ENCODE peak calls at places on chromosomes 16 and 17, in six cellular contexts. A is GM12865, F is AG04450, J is GM13977, D is heart left ventricle, G is neural progenitor cell. Q is an unnamed sample.

GRCh38 chr16:52574105-52574437 is 27.1 kb upstream of the TOX3 start:
- DNase-seq in D (no peak), J (no peak), F (no peak), G (no peak), A (no peak), Q (no peak)

GRCh38 chr16:2429771-2430663 is 770 bp downstream of the CCNF start:
- DNase-seq in J (peak), D (no peak), A (peak), F (no peak), G (peak), Q (no peak)

GRCh38 chr17:49715717-49716279 is 8.0 kb upstream of the SLC35B1 start:
- DNase-seq in G (no peak), D (no peak), F (no peak), A (no peak), J (no peak), Q (no peak)

GRCh38 chr16:89319883-89320716 is 102.6 kb downstream of the ZNF778 start:
- DNase-seq in J (peak), F (no peak), G (no peak), A (peak), D (peak), Q (no peak)

GRCh38 chr17:58947411-58948208 is 159.1 kb downstream of the TRIM37 start:
- DNase-seq in G (no peak), A (no peak), J (no peak), F (no peak), D (no peak), Q (no peak)

GRCh38 chr17:75909812-75910274 is 5.2 kb upstream of the MRPL38 start:
- DNase-seq in A (no peak), J (no peak), G (no peak), F (no peak), D (no peak), Q (no peak)

GRCh38 chr16:4115209-4115940 is 867 bp downstream of the ADCY9 start:
- DNase-seq in G (peak), J (peak), A (peak), F (peak), D (peak), Q (no peak)

GRCh38 chr17:45942284-45942683 is 47.9 kb downstream of the MAPT start:
- DNase-seq in F (no peak), G (peak), A (no peak), D (peak), J (no peak), Q (no peak)

GRCh38 chr16:84689126-84689525 is 10.7 kb upstream of the USP10 start:
- DNase-seq in A (no peak), D (no peak), J (no peak), F (peak), G (no peak), Q (peak)

GRCh38 chr16:85360323-85361277 is 248.3 kb upstream of the CIBAR2 start:
- DNase-seq in J (no peak), D (no peak), F (no peak), A (no peak), G (no peak), Q (no peak)

GRCh38 chr16:4336701-4337539 is 14.2 kb downstream of the PAM16 start:
- DNase-seq in G (no peak), J (no peak), D (no peak), A (no peak), F (no peak), Q (no peak)

GRCh38 chr16:1300664-1301476 is 8.6 kb upstream of the UBE2I start:
- DNase-seq in F (no peak), G (peak), A (peak), J (peak), D (peak), Q (no peak)

GRCh38 chr16:85798283-85798776 is 1.0 kb downstream of the EMC8 start:
- DNase-seq in G (peak), F (no peak), D (no peak), J (no peak), A (no peak), Q (no peak)

GRCh38 chr17:72117748-72118587 is 2.9 kb upstream of the SOX9 start:
- DNase-seq in A (no peak), D (peak), G (peak), F (no peak), J (no peak), Q (no peak)

GRCh38 chr17:34582185-34582900 is 3.0 kb downstream of the TMEM132E start:
- DNase-seq in G (peak), D (no peak), J (no peak), F (no peak), A (no peak), Q (no peak)

GRCh38 chr16:15457390-15457789 is 23.0 kb downstream of the BMERB1 start:
- DNase-seq in F (no peak), G (no peak), J (no peak), D (no peak), A (no peak), Q (no peak)

GRCh38 chr16:31455601-31456314 is 3.5 kb upstream of the ARMC5 start:
- DNase-seq in A (no peak), F (no peak), J (no peak), G (peak), D (no peak), Q (no peak)

GRCh38 chr16:19210175-19210924 is 42.3 kb downstream of the SYT17 start:
- DNase-seq in F (peak), A (peak), J (peak), G (no peak), D (no peak), Q (no peak)

GRCh38 chr17:83057397-83057761 is 22.0 kb upstream of the METRNL start:
- DNase-seq in F (no peak), J (no peak), G (peak), A (no peak), D (no peak), Q (no peak)

GRCh38 chr17:48907713-48908046 is 527 bp upstream of the UBE2Z start:
- DNase-seq in A (no peak), G (no peak), D (no peak), J (no peak), F (no peak), Q (peak)

GRCh38 chr16:57042157-57043111 is 49.9 kb upstream of the CPNE2 start:
- DNase-seq in D (no peak), J (peak), A (peak), G (no peak), F (no peak), Q (no peak)

GRCh38 chr16:71287903-71288302 is 1.3 kb downstream of the CMTR2 start:
- DNase-seq in D (no peak), A (no peak), G (peak), J (no peak), F (no peak), Q (no peak)

GRCh38 chr17:67376892-67377726 is at the start of gene PITPNC1:
- DNase-seq in F (peak), D (peak), J (peak), A (peak), G (peak), Q (peak)

GRCh38 chr17:38444151-38444550 is 15.9 kb downstream of the ARHGAP23 start:
- DNase-seq in D (peak), J (peak), F (no peak), G (peak), A (peak), Q (no peak)

GRCh38 chr17:79986441-79987186 is 49.1 kb downstream of the TBC1D16 start:
- DNase-seq in A (no peak), J (no peak), G (no peak), D (peak), F (no peak), Q (peak)

GRCh38 chr16:13915033-13915635 is 4.8 kb upstream of the ERCC4 start:
- DNase-seq in F (no peak), A (no peak), J (no peak), G (no peak), D (no peak), Q (no peak)

GRCh38 chr16:7509919-7510705 is 177.5 kb downstream of the RBFOX1 start:
- DNase-seq in G (no peak), F (no peak), J (no peak), A (no peak), D (no peak), Q (no peak)

GRCh38 chr16:67151431-67152097 is 766 bp upstream of the B3GNT9 start:
- DNase-seq in G (peak), A (no peak), D (no peak), F (no peak), J (peak), Q (no peak)
- TF ChIP-seq CTCF in G (no peak), A (no peak), D (no peak), F (no peak), J (no peak), Q (no peak)

DNA sequence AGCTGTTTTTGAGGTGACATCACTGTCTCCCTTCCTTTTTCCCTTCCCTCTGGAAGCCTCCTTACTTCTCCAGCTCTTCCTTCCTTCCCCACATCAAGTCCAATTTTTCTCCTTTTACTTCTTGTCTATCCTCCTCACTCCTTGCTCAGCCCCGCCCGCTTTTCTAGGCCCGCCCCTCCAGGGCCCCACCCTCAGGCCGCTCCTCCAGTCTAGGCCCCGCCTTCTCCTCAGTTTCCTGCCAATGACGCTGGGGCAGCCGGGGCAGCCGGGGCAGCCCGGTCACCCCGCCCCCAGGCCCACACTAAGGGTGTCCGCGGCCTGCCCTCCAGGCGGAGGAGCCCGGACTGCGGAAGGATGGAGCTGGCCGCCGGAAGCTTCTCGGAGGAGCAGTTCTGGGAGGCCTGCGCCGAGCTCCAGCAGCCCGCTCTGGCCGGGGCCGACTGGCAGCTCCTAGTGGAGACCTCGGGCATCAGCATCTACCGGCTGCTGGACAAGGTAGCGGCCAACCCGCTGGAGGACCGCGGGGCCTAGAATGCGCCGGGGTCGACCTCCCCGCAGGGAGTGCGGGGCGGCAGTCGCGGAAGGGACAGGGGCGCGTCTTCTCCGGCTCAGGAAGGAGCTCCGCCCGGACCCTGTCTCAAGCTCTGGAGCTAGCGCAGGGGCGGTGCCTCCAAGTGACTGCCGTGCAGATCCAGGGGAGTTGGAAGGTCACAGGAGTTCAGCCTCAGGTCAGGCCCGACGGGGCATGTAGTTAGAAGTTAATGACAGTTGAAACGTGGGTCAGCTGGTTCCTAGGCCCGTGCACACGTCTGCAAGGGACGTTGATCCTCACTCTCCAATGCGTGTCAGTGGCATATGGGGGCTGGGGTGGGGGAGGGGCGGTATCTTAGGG is at the start of gene PCTP:
- DNase-seq in G (peak), J (peak), F (peak), A (peak), D (peak), Q (peak)
- TF ChIP-seq CTCF in G (peak), J (peak), F (peak), A (peak), D (peak), Q (peak)

GRCh38 chr17:43388198-43389021 is 10.4 kb upstream of the ARL4D start:
- DNase-seq in G (peak), J (peak), D (peak), F (peak), A (peak), Q (peak)
- TF ChIP-seq CTCF in G (no peak), J (no peak), D (no peak), F (no peak), A (no peak), Q (no peak)

GRCh38 chr16:81142864-81143263 is 46.7 kb upstream of the GCSH start:
- DNase-seq in D (no peak), A (no peak), G (no peak), F (no peak), J (no peak), Q (no peak)

GRCh38 chr16:81143921-81144471 is 47.8 kb upstream of the GCSH start:
- DNase-seq in A (no peak), J (no peak), G (no peak), F (no peak), D (no peak), Q (no peak)

GRCh38 chr16:81137754-81138153 is 41.6 kb upstream of the GCSH start:
- DNase-seq in A (no peak), G (no peak), D (no peak), J (no peak), F (no peak), Q (no peak)

GRCh38 chr16:81137012-81137335 is 40.8 kb upstream of the GCSH start:
- DNase-seq in F (no peak), D (no peak), G (peak), A (no peak), J (no peak), Q (no peak)

DNA sequence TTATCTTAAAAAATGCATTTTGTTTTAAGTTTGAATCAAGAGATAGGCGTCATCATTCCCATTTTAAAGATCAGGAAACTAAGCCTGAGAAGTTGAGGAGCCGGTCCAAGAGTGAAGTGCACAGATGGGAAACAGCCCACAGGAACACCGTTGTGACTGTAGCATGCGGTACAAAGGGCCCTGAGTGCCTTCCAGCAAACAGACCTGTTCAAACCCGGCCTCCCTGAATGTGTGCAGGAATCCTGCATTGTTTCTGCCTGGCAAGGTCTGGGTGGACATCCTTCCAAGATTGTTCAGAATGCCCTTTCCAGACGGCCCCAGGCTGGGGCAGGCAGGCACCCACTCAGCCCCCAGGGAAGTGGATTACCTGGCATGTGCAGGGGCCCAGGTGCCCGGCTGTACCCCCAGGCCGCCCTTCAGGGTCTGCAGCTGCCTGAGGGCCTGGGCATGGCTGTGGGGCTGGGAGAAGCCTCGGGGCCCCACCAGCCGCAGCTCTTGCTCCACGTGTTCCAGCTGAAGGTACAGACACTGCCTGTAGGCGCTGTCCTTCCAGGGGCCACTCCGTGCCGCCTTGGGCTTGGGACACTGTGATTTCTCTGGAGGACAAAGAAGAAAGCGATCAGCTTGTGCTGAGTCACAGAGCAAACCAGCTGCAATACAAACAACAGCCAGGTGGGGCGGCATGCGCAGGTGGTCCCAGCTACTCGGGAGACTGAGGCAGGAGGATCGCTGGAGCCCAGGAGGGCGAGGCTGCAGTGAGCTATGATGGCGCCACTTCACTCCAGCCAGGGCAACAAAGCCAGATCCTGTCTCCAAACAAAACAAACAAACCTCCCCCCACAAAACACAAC is 45.0 kb upstream of the GCSH start:
- DNase-seq in F (no peak), G (peak), J (no peak), A (no peak), D (no peak), Q (no peak)
- TF ChIP-seq CTCF in F (peak), G (peak), J (peak), A (peak), D (no peak), Q (no peak)

DNA sequence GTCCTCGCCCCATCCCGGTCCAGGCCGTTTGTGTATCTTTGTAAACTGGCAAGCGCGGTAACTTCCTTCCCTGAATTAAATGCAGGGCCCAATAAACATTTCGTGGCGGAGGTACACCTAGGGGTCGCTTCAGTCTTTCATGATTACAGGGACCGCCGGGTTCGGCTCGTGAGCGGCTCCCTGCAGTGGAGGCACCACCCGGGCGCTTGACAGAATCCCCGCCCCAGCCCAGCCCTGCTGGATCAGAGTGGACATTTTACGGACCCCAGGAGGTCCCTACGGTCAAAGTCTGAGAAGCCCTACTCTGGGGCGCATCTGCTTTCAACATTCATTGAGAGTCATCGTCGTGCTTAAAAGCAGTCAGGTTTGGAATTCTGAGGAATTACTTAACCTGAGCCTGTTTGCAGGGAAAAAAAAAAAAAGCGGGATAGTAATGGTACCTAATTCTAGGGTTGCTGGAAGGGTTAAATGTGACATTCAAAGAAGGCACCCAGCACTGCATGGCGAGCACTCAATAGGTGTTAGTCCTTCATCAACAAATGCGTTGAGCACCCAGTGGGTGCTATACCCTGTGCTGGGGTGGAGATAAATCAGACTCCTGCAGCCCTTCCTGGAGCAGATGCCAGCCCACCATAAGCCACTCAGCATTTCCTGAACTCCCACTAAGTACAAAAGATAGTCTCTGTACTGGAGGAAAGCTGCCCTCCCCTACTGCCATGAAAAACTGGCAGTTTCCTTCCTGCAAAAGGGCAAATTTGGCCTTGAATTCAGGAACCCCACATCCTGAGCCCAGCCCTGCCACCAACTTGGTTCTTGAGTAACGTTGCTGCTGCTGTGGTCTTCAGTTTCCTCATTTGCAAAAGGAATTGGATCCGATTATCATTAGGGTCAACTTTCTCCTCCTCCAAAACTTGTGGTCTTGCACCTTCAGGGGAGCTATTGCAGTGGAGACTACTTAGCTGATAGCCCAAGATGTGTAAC is 658 bp upstream of the DUSP3 start:
- DNase-seq in J (no peak), A (no peak), G (peak), D (no peak), F (no peak), Q (no peak)
- TF ChIP-seq CTCF in J (no peak), A (no peak), G (no peak), D (no peak), F (peak), Q (no peak)

DNA sequence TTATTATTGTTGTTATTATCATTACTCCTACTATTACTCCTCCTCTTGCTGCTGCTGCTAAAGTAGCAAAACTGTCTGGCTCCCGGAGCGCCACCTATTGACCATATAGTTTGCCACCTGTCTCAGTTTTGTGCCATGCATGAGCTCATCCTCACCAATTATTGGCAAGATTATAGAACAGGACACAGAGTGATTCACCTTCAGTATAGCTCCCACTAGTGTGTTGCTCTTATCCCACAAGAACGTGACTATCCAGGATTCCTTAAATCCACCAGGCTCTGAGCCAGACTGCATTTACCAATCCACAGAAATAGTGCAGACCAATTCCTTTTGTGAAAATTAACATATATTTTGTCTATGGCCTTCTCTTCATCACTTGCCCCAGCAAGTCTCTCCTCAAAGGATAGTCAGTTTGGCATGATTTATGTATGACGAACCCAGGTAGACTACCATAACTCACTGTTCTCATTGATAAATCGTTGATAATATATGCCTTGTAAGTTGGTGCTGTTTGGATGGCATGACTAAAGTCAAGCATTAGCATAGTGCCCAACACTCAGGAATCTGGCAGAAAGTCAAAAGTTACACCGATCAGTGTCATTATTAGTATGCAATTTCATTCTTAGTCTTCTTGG is 405.5 kb upstream of the HSBP1 start:
- DNase-seq in G (no peak), F (no peak), A (no peak), D (no peak), J (no peak), Q (no peak)
- TF ChIP-seq CTCF in G (no peak), F (no peak), A (no peak), D (no peak), J (no peak), Q (no peak)

DNA sequence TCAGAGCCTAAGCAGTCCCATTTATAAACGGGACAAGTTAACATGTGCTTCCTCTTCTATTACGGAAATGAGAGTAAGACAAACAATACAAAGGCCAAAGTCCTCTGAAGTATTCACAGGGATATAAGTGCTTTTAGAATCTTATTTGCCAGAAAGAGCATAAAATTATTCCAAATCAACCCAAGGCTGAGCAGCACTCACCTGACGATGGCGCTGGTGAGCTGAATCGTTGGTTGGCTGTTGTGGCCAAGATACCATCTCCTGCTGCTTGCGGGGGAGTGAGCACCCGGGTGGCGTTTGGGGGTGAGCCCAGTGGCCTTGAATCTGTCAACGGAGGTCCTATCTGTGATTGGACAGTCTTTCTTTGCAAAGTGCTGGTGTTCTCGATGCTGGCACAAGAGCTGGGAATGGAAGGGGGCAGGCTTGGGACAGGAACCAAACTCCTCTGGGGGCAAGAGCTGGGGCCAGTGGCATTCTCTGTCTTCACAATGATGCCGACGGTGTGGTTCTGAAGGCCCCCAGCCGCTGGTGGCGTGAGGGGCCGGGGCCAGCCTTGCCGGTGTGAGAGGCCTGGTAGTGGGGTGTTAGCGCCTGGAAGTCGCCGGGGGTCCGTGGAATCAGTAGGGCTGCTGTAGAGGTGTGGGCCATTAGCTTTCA is 9.5 kb upstream of the DHRS13 start:
- DNase-seq in D (no peak), J (no peak), F (no peak), G (no peak), A (no peak), Q (no peak)
- TF ChIP-seq CTCF in D (no peak), J (peak), F (peak), G (peak), A (peak), Q (peak)

GRCh38 chr17:74085434-74085833 is 118.0 kb upstream of the RPL38 start:
- DNase-seq in J (no peak), G (no peak), D (no peak), F (no peak), A (peak), Q (no peak)
- TF ChIP-seq CTCF in J (peak), G (peak), D (no peak), F (no peak), A (peak), Q (no peak)

Q was measured in AG09319.